ENCODE peak calls at places on chromosomes 16 and 17, in four cellular contexts. X is HCT116, L is transverse colon, D is esophagus muscularis mucosa. I is an unnamed sample.

GRCh38 chr17:7842950-7843535 is 9.0 kb downstream of the KDM6B start:
- DNase-seq in L (peak), D (peak), X (no peak), I (peak)

GRCh38 chr16:667780-668518 is at the start of gene RHOT2:
- DNase-seq in D (peak), L (peak), X (no peak), I (peak)

GRCh38 chr17:66712453-66712852 is 122.5 kb upstream of the CACNG5 start:
- DNase-seq in D (no peak), L (no peak), X (no peak), I (no peak)

GRCh38 chr17:3943240-3943891 is 20.9 kb downstream of the ATP2A3 start:
- DNase-seq in L (no peak), D (no peak), X (no peak), I (no peak)

GRCh38 chr17:17782425-17783120 is 54.2 kb downstream of the SREBF1 start:
- DNase-seq in L (no peak), X (no peak), D (no peak), I (no peak)

GRCh38 chr17:81258292-81258691 is 19.2 kb downstream of the NDUFAF8 start:
- DNase-seq in L (no peak), D (no peak), X (no peak), I (no peak)

GRCh38 chr17:66775881-66776400 is 59.0 kb upstream of the CACNG5 start:
- DNase-seq in L (no peak), X (no peak), D (no peak), I (no peak)

GRCh38 chr17:63596856-63597557 is 3.7 kb upstream of the TACO1 start:
- DNase-seq in X (no peak), L (no peak), D (no peak), I (no peak)

GRCh38 chr17:79740413-79740812 is 9.7 kb downstream of the ENPP7 start:
- DNase-seq in X (no peak), L (no peak), D (no peak), I (no peak)

GRCh38 chr17:17096438-17097178 is 54.4 kb downstream of the MPRIP start:
- DNase-seq in D (no peak), X (no peak), L (peak), I (peak)

GRCh38 chr16:3589001-3589400 is 11.8 kb upstream of the NLRC3 start:
- DNase-seq in X (no peak), L (no peak), D (no peak), I (no peak)

GRCh38 chr17:10802487-10803284 is 1.2 kb downstream of the TMEM238L start:
- DNase-seq in L (peak), D (no peak), X (no peak), I (no peak)

GRCh38 chr17:36545093-36545464 is 360 bp downstream of the GGNBP2 start:
- DNase-seq in L (no peak), D (peak), X (no peak), I (no peak)

GRCh38 chr17:31202968-31203367 is 94.1 kb downstream of the OMG start:
- DNase-seq in D (no peak), X (no peak), L (no peak), I (peak)

GRCh38 chr16:85677383-85677967 is 11.3 kb downstream of the GINS2 start:
- DNase-seq in D (no peak), L (no peak), X (no peak), I (peak)

GRCh38 chr16:57694556-57695377 is at the start of gene DRC7:
- DNase-seq in X (peak), D (no peak), L (peak), I (peak)

GRCh38 chr16:65418435-65418834 is 296.6 kb upstream of the CDH11 start:
- DNase-seq in L (no peak), X (no peak), D (no peak), I (no peak)

GRCh38 chr17:1709403-1709891 is 730 bp downstream of the TLCD2 start:
- DNase-seq in D (no peak), X (no peak), L (no peak), I (no peak)

GRCh38 chr17:83056583-83057396 is 22.6 kb upstream of the METRNL start:
- DNase-seq in D (no peak), X (no peak), L (no peak), I (peak)

GRCh38 chr16:87895641-87896141 is 26.4 kb upstream of the SLC7A5 start:
- DNase-seq in L (peak), D (no peak), X (no peak), I (no peak)

GRCh38 chr17:79587421-79587820 is 23.4 kb downstream of the RBFOX3 start:
- DNase-seq in X (no peak), L (no peak), D (no peak), I (no peak)

GRCh38 chr17:8155341-8156173 is 3.4 kb upstream of the PER1 start:
- DNase-seq in D (no peak), X (no peak), L (no peak), I (peak)

GRCh38 chr17:61720016-61720795 is 129.2 kb upstream of the NACA2 start:
- DNase-seq in L (no peak), D (no peak), X (no peak), I (no peak)

GRCh38 chr16:85699628-85700027 is 10.9 kb upstream of the GINS2 start:
- DNase-seq in D (no peak), X (no peak), L (no peak), I (no peak)

GRCh38 chr17:69326302-69327059 is 452 bp downstream of the ABCA5 start:
- DNase-seq in X (no peak), L (no peak), D (no peak), I (no peak)

GRCh38 chr16:81940781-81941560 is 70.3 kb downstream of the SDR42E1 start:
- DNase-seq in X (peak), L (no peak), D (no peak), I (no peak)

GRCh38 chr17:61397086-61397842 is 2.4 kb upstream of the TBX2 start:
- DNase-seq in X (no peak), L (no peak), D (no peak), I (no peak)

GRCh38 chr16:1048442-1049112 is 24.0 kb upstream of the SSTR5 start:
- DNase-seq in L (peak), D (no peak), X (no peak), I (no peak)

GRCh38 chr16:50268352-50268751 is 2.0 kb downstream of the ADCY7 start:
- DNase-seq in X (no peak), D (no peak), L (no peak), I (peak)

GRCh38 chr17:32490101-32490482 is 3.3 kb downstream of the CDK5R1 start:
- DNase-seq in L (no peak), X (no peak), D (no peak), I (peak)

GRCh38 chr16:29147710-29148425 is 163.0 kb downstream of the LAT start:
- DNase-seq in D (no peak), X (no peak), L (no peak), I (peak)

GRCh38 chr17:73057196-73057595 is 35.3 kb downstream of the SLC39A11 start:
- DNase-seq in D (no peak), X (no peak), L (no peak), I (no peak)

GRCh38 chr16:24771779-24772157 is 42.3 kb downstream of the TNRC6A start:
- DNase-seq in D (no peak), L (no peak), X (no peak), I (no peak)

GRCh38 chr17:41486809-41487530 is 2.7 kb downstream of the KRT36 start:
- DNase-seq in X (no peak), D (no peak), L (peak), I (peak)

GRCh38 chr16:71250461-71251232 is 20.1 kb upstream of the HYDIN start:
- DNase-seq in L (no peak), D (no peak), X (no peak), I (no peak)

GRCh38 chr17:34371405-34371804 is 8.4 kb upstream of the CCL1 start:
- DNase-seq in X (no peak), D (no peak), L (no peak), I (no peak)
- H3K4me3 ChIP-seq in X (no peak), D (no peak), L (no peak), I (no peak)

DNA sequence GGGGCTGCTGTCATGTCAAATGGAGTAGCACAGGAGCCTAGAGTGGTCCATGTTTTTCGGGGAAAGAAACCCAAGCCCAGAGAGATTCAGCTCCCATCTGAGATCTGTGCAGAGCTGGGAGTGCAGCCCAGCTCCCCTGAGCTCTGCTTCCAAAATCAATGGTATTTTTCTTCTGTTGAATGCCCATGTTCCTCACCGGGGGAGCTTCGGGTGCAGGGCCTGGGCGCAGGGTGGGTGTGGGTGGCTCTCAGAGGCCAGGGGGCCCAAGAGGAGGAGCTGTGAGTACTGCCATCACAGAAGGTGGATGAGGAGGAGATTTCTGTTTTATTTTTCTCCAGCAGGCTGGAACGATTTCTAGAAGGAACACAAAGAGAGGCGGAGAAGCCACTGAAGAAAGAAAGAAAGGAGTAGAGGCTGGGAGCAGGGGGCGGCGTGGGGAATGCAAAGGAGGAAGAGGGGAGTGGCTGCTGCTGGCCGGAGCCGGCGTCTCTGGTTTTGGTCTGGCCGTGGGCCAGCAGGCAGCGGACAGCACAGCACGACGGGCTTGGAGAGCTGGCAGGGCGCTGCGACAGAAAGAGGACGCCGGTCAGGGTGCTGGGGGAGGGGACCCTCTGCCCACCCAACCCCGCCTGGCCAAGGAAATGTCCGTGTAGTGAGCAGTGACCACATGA is 76.2 kb upstream of the KSR1 start:
- DNase-seq in D (no peak), X (no peak), L (peak), I (no peak)
- TF ChIP-seq POLR2A in D (no peak), X (no peak), L (no peak), I (no peak)

DNA sequence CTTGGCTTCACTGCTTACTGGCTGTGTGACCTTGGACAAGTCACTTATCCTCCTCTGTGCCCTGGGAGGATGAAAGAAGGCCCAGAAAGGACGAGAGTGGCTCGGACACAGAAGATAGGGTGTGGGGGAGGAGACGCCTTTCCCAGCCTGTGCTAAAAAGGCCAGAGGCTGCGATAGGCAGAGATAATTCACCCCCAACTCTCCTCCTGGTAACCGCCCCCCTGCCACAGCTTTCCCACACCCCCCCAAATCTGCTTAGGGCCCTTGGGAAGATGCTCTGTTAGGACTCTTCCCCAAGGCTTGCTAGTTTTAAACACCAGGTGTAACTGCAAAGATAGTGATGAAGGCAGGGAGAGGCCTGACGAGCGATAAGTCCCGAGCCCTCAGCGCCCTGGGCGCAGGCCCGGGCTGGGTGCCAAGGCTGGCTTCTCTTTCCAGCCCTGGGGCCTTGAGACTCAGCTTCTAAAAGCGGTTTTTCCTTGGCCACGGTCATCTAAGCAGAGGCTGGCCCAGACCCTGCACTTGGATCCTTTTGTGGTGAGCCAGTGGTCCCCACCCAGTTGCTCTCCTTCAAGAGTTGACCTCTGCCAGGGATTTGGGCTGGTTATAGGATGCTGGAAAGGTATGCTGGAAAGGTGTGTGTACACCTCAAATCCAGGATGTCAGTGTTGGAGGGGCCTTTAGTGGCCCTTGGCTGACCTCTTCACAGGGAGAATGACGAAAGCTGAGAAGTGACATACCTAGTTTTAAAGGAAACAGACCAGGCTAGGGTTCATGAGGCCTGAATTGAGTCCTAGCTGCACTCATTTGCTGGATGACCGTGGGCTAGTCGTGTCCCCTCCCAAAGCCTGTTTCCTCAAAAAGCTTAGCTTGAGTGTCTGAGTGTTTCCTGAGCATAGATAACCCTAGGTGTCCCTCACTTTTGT is 3.4 kb upstream of the PPP1R9B start:
- DNase-seq in X (no peak), D (no peak), L (no peak), I (peak)
- TF ChIP-seq POLR2AphosphoS5 in X (no peak), D (peak), L (no peak), I (peak)

GRCh38 chr17:60318830-60319229 is 73.1 kb downstream of the USP32 start:
- DNase-seq in D (no peak), L (no peak), X (no peak), I (no peak)

GRCh38 chr17:60315650-60316049 is 76.3 kb downstream of the USP32 start:
- DNase-seq in X (no peak), D (no peak), L (no peak), I (no peak)

GRCh38 chr17:60311186-60311585 is 80.7 kb downstream of the USP32 start:
- DNase-seq in X (no peak), D (no peak), L (no peak), I (no peak)

GRCh38 chr17:60311936-60312335 is 80.0 kb downstream of the USP32 start:
- DNase-seq in D (no peak), X (no peak), L (no peak), I (no peak)

DNA sequence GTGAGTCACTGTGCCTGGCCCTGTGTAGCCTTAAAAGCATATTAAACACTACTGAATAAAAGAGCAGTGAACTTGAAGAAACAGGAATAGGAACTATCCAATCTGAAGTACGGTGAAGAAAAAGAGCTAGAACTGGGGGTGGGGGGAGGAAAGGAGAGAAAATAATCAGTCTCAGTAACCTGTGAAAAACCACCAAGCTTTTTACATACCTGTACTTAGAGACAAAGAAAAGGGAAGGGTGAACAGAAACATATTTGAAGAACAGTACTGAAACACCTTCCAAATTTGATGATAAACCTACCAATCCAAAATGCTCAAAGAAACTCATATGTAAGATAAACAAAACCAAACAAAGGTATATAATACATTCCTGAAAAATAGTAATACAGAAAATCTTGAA is 77.5 kb downstream of the USP32 start:
- DNase-seq in L (no peak), X (no peak), D (no peak), I (no peak)
- H3K4me3 ChIP-seq in L (no peak), X (no peak), D (no peak), I (no peak)

I was measured in spleen.